ENCODE peak calls at places on chromosomes 11 and 22, in nine cellular contexts. G is A549, V is transverse colon, X is stomach, D is K562, N is esophagus muscularis mucosa, A is suprapubic skin, P is H1, W is ovary. E is an unnamed sample. For H3K4me1, the result is how much of the 10 kb centered on the place peaks cover.

GRCh38 chr11:130439160-130439519 is 9.3 kb upstream of the ADAMTS15 start:
- DNase-seq in G (no peak), X (no peak), W (no peak), N (no peak), V (no peak), P (no peak), D (no peak), A (no peak), E (no peak)

GRCh38 chr22:19775496-19776325 is 15.1 kb downstream of the TBX1 start:
- DNase-seq in X (no peak), G (no peak), V (no peak), W (no peak), P (no peak), N (no peak), A (no peak), D (no peak), E (no peak)

GRCh38 chr11:4704054-4704789 is at the start of gene MMP26:
- DNase-seq in W (no peak), G (no peak), A (no peak), X (no peak), N (no peak), P (no peak), D (no peak), V (no peak), E (no peak)

GRCh38 chr22:30205281-30206115 is 41.1 kb downstream of the LIF start:
- DNase-seq in G (peak), X (peak), D (peak), N (no peak), W (no peak), P (no peak), A (peak), V (no peak), E (peak)

GRCh38 chr11:72353861-72354260 is 80.5 kb downstream of the CLPB start:
- DNase-seq in N (no peak), W (no peak), D (no peak), X (peak), V (no peak), G (no peak), A (no peak), P (no peak), E (peak)

GRCh38 chr11:8671242-8671641 is 11.2 kb downstream of the TRIM66 start:
- DNase-seq in V (peak), D (no peak), W (no peak), G (no peak), P (peak), A (no peak), N (no peak), X (no peak), E (peak)

GRCh38 chr11:108097179-108097578 is 24.2 kb upstream of the ACAT1 start:
- DNase-seq in P (no peak), V (no peak), A (no peak), N (no peak), W (no peak), X (no peak), G (no peak), D (no peak), E (no peak)

GRCh38 chr11:127632546-127632945 is 632.0 kb upstream of the KIRREL3 start:
- DNase-seq in A (no peak), D (no peak), G (no peak), W (no peak), X (no peak), N (no peak), V (no peak), P (no peak), E (no peak)

GRCh38 chr11:88521354-88522310 is 184.1 kb upstream of the CTSC start:
- DNase-seq in X (no peak), W (no peak), G (no peak), D (no peak), N (no peak), V (no peak), A (no peak), P (no peak), E (no peak)

GRCh38 chr11:35982061-35982460 is 38.2 kb downstream of the LDLRAD3 start:
- DNase-seq in A (no peak), D (no peak), W (no peak), G (no peak), V (no peak), P (no peak), N (no peak), X (no peak), E (no peak)

GRCh38 chr11:35978891-35979290 is 35.0 kb downstream of the LDLRAD3 start:
- DNase-seq in V (no peak), D (no peak), A (no peak), X (no peak), W (no peak), N (no peak), G (no peak), P (no peak), E (no peak)

GRCh38 chr11:35981581-35981980 is 37.7 kb downstream of the LDLRAD3 start:
- DNase-seq in D (no peak), G (no peak), A (no peak), N (no peak), P (no peak), V (no peak), X (no peak), W (peak), E (no peak)

GRCh38 chr11:35978173-35978572 is 34.3 kb downstream of the LDLRAD3 start:
- DNase-seq in P (no peak), G (no peak), X (no peak), W (no peak), D (no peak), A (no peak), N (no peak), V (no peak), E (no peak)

GRCh38 chr11:35980646-35981402 is 37.0 kb downstream of the LDLRAD3 start:
- DNase-seq in A (no peak), G (no peak), P (no peak), X (no peak), N (no peak), W (no peak), V (no peak), D (no peak), E (no peak)
- H3K4me3 ChIP-seq in A (no peak), G (no peak), P (no peak), X (no peak), N (no peak), W (no peak), V (no peak), D (no peak), E (no peak)

GRCh38 chr11:825366-826231 is 2.1 kb upstream of the CRACR2B start:
- DNase-seq in N (no peak), P (no peak), D (no peak), V (peak), G (no peak), X (peak), A (no peak), W (no peak), E (no peak)
- H3K4me1 ChIP-seq in N (half or more), P (under half), D (half or more), V (under half), G (half or more), X (half or more), A (half or more), W (under half), E (under half)

GRCh38 chr11:70423523-70424505 is 25.5 kb downstream of the CTTN start:
- DNase-seq in N (no peak), G (no peak), D (peak), A (no peak), W (no peak), V (no peak), X (no peak), P (no peak), E (no peak)
- TF ChIP-seq EP300 in N (no peak), G (no peak), D (peak), A (no peak), W (no peak), V (no peak), X (no peak), P (no peak), E (no peak)

DNA sequence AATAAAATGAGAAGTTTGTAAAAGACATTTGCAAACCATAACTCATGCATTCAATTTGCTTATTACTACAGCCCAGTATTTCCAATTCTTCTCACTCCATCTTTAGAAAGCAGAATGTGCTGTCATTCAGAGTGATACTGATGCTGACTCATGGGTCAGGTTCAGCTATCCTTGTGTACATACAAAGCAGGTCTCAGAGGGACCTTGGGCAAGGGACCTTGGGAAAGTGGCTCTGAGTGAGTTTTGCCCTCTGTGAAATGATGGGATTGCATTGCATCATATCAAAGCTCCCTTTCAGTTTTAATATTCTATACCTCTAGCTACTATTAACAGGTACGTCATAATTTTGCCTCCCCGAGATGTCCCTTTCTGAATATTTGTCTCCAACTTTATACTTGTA is 848.7 kb downstream of the OPCML start:
- DNase-seq in N (no peak), W (no peak), D (no peak), P (no peak), V (no peak), G (no peak), X (no peak), A (no peak), E (no peak)
- H3K4me3 ChIP-seq in N (no peak), W (no peak), D (no peak), P (no peak), V (no peak), G (no peak), X (no peak), A (no peak), E (no peak)

GRCh38 chr11:61830318-61831105 is 2.4 kb downstream of the FADS2 start:
- DNase-seq in V (no peak), P (no peak), G (no peak), D (no peak), A (no peak), N (no peak), W (no peak), X (no peak), E (no peak)

GRCh38 chr11:61827573-61828378 is at the start of gene FADS2:
- DNase-seq in W (peak), N (peak), G (peak), V (peak), X (peak), A (peak), P (peak), D (no peak), E (peak)

GRCh38 chr11:61828379-61828628 is 204 bp downstream of the FADS2 start:
- DNase-seq in D (no peak), G (no peak), V (no peak), X (no peak), A (no peak), P (no peak), W (no peak), N (no peak), E (no peak)

GRCh38 chr11:61828629-61829407 is 718 bp downstream of the FADS2 start:
- DNase-seq in P (no peak), V (no peak), X (no peak), G (peak), W (peak), D (no peak), N (peak), A (no peak), E (no peak)

DNA sequence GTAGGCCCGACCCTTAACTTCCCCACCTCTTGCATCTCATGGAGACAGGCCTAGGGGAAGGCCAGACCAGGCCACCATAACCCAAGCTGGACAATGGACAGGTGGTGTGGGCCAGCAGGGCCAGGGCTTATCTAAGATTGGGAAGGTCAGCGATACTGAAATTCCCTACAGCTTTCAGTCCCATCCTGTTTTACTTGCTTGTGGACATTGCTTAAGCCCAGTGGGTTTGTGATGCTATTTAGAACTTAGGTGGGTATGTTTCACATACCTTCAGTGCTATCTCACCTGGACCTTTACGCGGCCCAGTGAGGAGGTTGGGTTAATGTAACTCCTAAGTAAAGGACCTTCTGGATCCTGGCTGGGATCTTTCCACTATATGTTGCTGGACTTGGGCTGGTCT is 1.7 kb downstream of the FADS2 start:
- DNase-seq in N (no peak), P (no peak), V (no peak), X (no peak), G (no peak), A (no peak), W (no peak), D (no peak), E (no peak)
- H3K4me1 ChIP-seq in N (half or more), P (under half), V (under half), X (under half), G (half or more), A (under half), W (under half), D (under half), E (under half)

GRCh38 chr11:33396361-33396760 is 139.2 kb downstream of the HIPK3 start:
- DNase-seq in W (no peak), G (no peak), X (no peak), D (no peak), P (no peak), N (no peak), A (no peak), V (no peak), E (no peak)
- TF ChIP-seq EP300 in W (no peak), G (no peak), X (no peak), D (no peak), P (no peak), N (no peak), A (no peak), V (no peak), E (no peak)